ENCODE peak calls at places on chromosomes 16 and 17, in six cellular contexts. P is T follicular helper cell; C is Right ventricle myocardium superior; S is activated naive CD4-positive, alpha-beta T cell treated with anti-CD3 and anti-CD28 coated beads, Interleukin-2, amount 50 U/mL, for 16 hours; T is lower leg skin; J is uterus. W is an unnamed sample.

GRCh38 chr16:53626816-53627215 is 76.8 kb downstream of the RPGRIP1L start:
- DNase-seq in T (no peak), J (no peak), C (no peak), P (no peak), S (no peak), W (no peak)

GRCh38 chr16:3578610-3579551 is 1.7 kb upstream of the NLRC3 start:
- DNase-seq in J (no peak), C (no peak), P (no peak), S (peak; percentile 49), T (no peak), W (no peak)

GRCh38 chr16:57530531-57531252 is 5.7 kb downstream of the CCDC102A start:
- DNase-seq in P (no peak), S (no peak), T (peak; percentile 80), J (peak; percentile 14), C (peak; percentile 27), W (no peak)

GRCh38 chr17:37650419-37651003 is 7.3 kb upstream of the DDX52 start:
- DNase-seq in C (no peak), J (no peak), S (no peak), P (no peak), T (no peak), W (no peak)

GRCh38 chr16:58393138-58393504 is 850 bp downstream of the GINS3 start:
- DNase-seq in T (no peak), J (no peak), S (no peak), P (no peak), C (no peak), W (no peak)

GRCh38 chr17:4208228-4208627 is 55.6 kb downstream of the ANKFY1 start:
- DNase-seq in P (no peak), S (no peak), J (no peak), T (peak; percentile 74), C (no peak), W (no peak)

GRCh38 chr17:32114536-32114935 is 27.8 kb upstream of the RHOT1 start:
- DNase-seq in J (no peak), C (no peak), S (no peak), T (peak; percentile 3), P (no peak), W (no peak)

GRCh38 chr17:77320046-77320445 is 179.3 kb downstream of the SEC14L1 start:
- DNase-seq in P (no peak), S (no peak), T (peak; percentile 94), C (peak; percentile 58), J (peak; percentile 68), W (no peak)

GRCh38 chr17:78805301-78805700 is 23.2 kb upstream of the CYTH1 start:
- DNase-seq in J (no peak), T (no peak), C (peak; percentile 33), S (peak; percentile 47), P (peak; percentile 72), W (peak; percentile 51)

GRCh38 chr16:25100511-25100910 is 11.0 kb upstream of the LCMT1 start:
- DNase-seq in S (no peak), T (no peak), P (no peak), J (no peak), C (no peak), W (no peak)

GRCh38 chr17:76511562-76512365 is 10.5 kb upstream of the RHBDF2 start:
- DNase-seq in C (no peak), S (no peak), T (no peak), P (no peak), J (no peak), W (no peak)

GRCh38 chr17:82985973-82986372 is 93.4 kb upstream of the METRNL start:
- DNase-seq in T (peak; percentile 86), P (peak; percentile 35), S (peak; percentile 39), J (no peak), C (no peak), W (peak; percentile 15)

GRCh38 chr16:3950343-3951193 is 70.1 kb upstream of the CREBBP start:
- DNase-seq in C (peak; percentile 91), P (no peak), J (peak; percentile 86), T (peak; percentile 95), S (no peak), W (no peak)

GRCh38 chr16:77220427-77220826 is 21.2 kb downstream of the SYCE1L start:
- DNase-seq in S (no peak), T (peak; percentile 12), P (no peak), J (no peak), C (no peak), W (no peak)

GRCh38 chr17:44900894-44901293 is 1.6 kb upstream of the EFTUD2 start:
- DNase-seq in S (no peak), T (no peak), P (no peak), J (no peak), C (no peak), W (no peak)

GRCh38 chr16:380837-381787 is 666 bp downstream of the PGAP6 start:
- DNase-seq in S (peak; percentile 44), C (no peak), T (no peak), J (no peak), P (no peak), W (no peak)